ENCODE peak calls at places on chromosomes 12 and 14, in four cellular contexts. P is H9, T is IMR-90, U is mesendoderm. B is an unnamed sample.

GRCh38 chr12:2212971-2213869 is 160.4 kb downstream of the CACNA1C start:
- DNase-seq in P (no peak), T (no peak), U (peak), B (no peak)

GRCh38 chr12:68930178-68930577 is 2.8 kb downstream of the CPM start:
- DNase-seq in P (no peak), T (no peak), U (no peak), B (no peak)

GRCh38 chr12:15863258-15863835 is 18.8 kb upstream of the STRAP start:
- DNase-seq in P (no peak), T (peak), U (peak), B (no peak)

GRCh38 chr12:96862326-96862725 is 44.7 kb upstream of the NEDD1 start:
- DNase-seq in P (no peak), T (no peak), U (peak), B (no peak)

GRCh38 chr14:81164167-81164774 is 56.5 kb downstream of the GTF2A1 start:
- DNase-seq in P (peak), T (peak), U (peak), B (peak)

GRCh38 chr12:53508534-53509199 is 1.4 kb upstream of the NPFF start:
- DNase-seq in P (peak), T (peak), U (peak), B (peak)

GRCh38 chr12:6946033-6946919 is 2.5 kb downstream of the C12orf57 start:
- DNase-seq in P (peak), T (no peak), U (peak), B (peak)

GRCh38 chr12:45349911-45350310 is 134.0 kb downstream of the ANO6 start:
- DNase-seq in P (no peak), T (peak), U (no peak), B (no peak)

GRCh38 chr12:106508966-106509365 is 73.8 kb upstream of the RFX4 start:
- DNase-seq in P (no peak), T (peak), U (no peak), B (no peak)

GRCh38 chr14:93741556-93742210 is 46.6 kb downstream of the PRIMA1 start:
- DNase-seq in P (no peak), T (no peak), U (no peak), B (no peak)

DNA sequence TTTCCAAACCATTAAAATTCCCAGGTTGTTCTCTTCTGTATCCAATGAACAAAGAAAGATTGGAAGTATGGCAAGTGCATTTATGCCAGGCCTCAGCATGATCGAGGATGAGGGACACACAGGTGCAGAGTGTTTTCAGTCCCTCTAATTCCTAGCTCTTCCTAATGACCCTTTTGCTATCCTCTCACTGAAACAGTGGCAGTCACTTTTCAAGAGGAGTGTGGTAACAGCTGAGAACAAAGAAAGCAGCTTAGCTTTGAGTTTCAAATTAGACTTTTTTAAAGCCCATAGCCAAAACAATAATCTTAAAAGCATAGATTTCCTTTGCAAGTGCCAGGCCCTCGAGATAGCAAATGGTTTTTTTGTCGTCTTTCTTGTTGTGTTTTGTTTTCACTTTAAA is 110.8 kb downstream of the KCNH5 start:
- DNase-seq in P (no peak), T (no peak), U (no peak), B (no peak)
- H4K5ac ChIP-seq in P (no peak), T (no peak), U (no peak), B (no peak)

DNA sequence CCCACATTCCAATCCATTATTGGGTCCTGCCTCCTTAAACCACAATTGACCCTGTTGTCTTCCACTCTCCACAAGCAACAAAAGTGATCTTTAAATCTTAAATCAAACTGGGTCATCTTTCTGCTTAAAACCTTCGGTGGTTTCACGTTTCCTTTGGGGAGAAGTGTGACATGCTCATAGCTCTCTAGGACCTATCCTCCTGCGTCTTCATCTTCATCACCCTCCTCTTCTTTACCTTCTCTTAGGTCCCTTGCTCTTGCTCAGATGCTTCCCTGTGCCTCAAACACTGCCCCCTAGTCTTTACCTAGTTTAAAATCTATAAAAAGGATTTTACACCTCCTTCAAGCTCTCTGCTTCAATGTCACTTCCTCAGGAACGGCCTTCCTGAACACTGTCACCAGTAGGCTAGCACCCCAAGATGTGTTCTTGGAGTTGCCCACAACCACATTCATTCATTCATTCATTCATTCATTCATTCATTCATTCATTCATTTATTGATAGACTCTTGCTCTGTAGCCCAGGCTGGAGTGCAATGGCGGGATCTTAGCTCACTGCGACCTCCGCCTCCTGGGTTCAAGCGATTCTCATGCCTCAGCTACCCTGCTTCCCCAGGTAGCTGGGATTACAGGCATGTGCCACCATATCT is 46.8 kb downstream of the GALNT4 start:
- DNase-seq in P (no peak), T (no peak), U (no peak), B (no peak)
- H4K5ac ChIP-seq in P (no peak), T (no peak), U (no peak), B (no peak)

GRCh38 chr14:101707285-101707842 is 54.1 kb upstream of the PPP2R5C start:
- DNase-seq in P (peak), T (peak), U (peak), B (peak)

GRCh38 chr14:101707863-101708620 is 53.5 kb upstream of the PPP2R5C start:
- DNase-seq in P (peak), T (no peak), U (no peak), B (no peak)

GRCh38 chr14:101708853-101709532 is 52.5 kb upstream of the PPP2R5C start:
- DNase-seq in P (no peak), T (no peak), U (no peak), B (no peak)

GRCh38 chr14:101705733-101706508 is 55.6 kb upstream of the PPP2R5C start:
- DNase-seq in P (peak), T (no peak), U (peak), B (no peak)

DNA sequence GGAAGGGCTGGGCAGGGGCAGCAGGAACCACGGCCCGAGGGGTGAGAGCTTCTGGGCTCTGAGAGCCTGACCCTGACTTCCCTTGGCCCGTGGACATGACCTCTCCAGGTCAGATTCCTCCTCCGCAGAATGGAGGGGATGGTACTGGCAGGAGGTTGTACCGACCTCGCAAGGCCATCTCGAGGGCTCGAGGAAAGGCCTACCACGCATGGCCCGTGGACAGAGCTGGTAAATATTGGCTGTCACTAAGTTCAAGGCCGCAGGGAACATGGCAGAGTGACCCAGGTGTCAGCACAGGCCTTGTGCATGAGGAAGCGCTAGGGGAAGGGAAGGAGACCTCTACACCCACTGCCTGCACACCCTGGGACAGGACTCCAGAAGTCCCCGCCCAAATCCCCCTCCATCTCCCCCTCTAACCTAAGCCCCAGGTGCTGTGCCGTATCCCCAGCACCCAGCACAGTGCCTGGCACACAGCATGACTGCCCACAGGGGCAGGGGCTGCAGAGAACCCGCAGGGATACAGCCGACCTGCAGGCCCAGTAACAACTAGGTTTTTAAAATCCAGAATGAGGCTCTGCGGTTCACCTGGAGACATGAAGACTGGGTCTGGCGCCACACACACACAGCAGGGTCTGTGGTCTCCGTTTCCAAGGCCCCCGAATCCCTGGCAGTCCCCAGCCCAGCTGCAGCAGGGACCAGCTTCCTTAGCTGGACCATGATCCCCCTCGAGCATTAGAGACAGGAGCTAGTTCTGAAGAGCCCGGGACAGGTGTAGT is 54.8 kb upstream of the PPP2R5C start:
- DNase-seq in P (no peak), T (no peak), U (no peak), B (no peak)
- H4K5ac ChIP-seq in P (no peak), T (no peak), U (no peak), B (no peak)

DNA sequence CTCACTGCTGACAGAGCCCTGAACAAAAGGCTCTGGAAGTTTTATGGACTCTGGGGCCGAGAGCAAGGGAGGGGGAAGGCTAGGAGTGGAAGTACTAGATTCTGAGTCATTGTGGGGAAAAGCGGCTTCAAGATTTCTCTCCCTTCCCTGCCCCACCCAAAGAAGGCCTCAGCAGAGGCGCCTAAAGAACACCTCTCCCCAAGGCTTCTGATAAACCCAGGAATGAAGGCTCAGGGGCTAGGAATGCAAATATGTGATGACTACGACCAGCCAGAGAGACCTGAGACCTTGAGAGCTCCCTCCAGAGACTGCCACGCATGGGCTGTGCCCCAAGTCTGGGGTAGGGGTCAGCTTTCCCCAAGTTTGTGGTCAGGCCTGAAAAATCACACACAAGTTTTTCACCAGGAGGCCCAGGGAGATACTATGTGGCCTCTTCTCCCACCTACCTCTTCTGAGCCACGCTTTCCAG is 130.7 kb upstream of the HIF1A start:
- DNase-seq in P (no peak), T (peak), U (peak), B (no peak)
- H4K5ac ChIP-seq in P (no peak), T (peak), U (no peak), B (no peak)

DNA sequence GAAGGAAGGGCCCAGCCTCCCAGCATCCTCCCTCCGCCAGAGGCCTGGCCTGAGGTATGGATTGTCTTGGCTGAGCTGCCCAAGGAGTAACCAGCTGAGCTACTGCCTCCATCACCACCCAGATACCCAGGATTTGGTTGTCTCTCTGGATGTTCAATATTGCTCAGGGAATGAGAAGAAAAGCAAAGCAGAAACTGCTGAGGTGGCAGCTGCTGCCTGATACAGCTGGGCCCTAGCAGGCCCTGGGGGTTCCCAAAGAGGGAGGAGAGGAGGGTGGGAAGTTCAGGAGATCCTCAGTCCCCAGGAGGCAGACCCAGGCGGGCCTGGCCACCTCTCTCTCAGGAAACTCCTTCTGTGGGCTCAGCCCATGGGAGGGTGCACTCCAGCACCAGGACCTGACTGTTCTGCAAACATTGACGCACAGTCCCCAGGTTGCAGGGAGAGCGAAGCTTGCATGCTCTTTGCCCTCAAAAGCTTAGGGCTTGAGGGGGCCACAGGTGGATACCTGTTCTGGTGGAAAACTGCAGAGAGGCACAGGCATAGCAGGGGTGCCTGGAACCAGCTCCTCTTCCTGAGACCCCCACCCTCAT is 29.6 kb downstream of the IRF2BPL start:
- DNase-seq in P (no peak), T (no peak), U (no peak), B (no peak)
- H4K5ac ChIP-seq in P (no peak), T (no peak), U (no peak), B (no peak)

DNA sequence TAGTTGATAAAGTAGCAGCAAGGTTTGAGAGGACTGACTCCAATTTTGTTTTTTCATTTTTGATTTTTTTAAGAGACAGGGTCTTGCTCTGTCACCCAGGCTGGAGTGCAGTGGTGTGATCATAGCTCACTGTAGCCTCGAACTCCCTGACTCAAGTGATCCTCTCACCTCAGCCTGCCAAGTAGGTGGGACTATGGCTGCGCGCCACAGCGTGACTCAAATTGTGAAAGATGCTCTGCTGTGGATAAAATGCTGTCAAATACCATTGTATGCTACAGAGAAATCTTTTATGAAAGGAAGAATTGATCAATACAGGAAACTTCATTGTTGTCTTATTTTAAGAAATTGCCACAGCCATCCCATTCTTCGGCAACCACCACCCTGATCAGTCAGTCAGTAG is 48.3 kb downstream of the SCN8A start:
- DNase-seq in P (no peak), T (peak), U (no peak), B (no peak)
- H4K5ac ChIP-seq in P (no peak), T (no peak), U (no peak), B (no peak)

GRCh38 chr12:39723831-39724230 is 104.2 kb upstream of the ABCD2 start:
- DNase-seq in P (peak), T (no peak), U (peak), B (no peak)

DNA sequence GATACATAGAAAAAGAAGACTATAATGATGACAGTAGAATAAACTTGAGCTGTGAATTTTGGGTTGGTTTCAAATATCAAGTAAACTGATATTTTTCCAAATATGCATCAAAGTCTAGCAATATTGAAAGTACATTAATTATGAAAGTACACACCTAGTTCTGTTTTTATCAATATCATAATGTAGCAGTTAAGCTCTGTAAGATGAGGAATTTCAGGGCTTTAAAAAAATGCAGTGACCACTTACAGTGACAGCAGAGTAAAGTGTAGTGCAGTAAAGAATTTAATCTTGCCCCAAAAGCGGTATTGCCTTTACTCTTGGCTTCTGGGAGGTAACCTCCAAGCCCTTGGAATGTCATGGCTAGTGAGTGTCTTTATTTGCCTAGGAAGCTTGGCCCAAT is 102.9 kb upstream of the ABCD2 start:
- DNase-seq in P (no peak), T (no peak), U (no peak), B (no peak)
- H4K5ac ChIP-seq in P (no peak), T (no peak), U (no peak), B (no peak)

GRCh38 chr12:124972211-124972610 is 16.7 kb downstream of the DHX37 start:
- DNase-seq in P (no peak), T (no peak), U (no peak), B (no peak)

GRCh38 chr12:124976999-124977398 is 11.9 kb downstream of the DHX37 start:
- DNase-seq in P (no peak), T (no peak), U (no peak), B (no peak)

GRCh38 chr12:124971603-124972002 is 17.3 kb downstream of the DHX37 start:
- DNase-seq in P (no peak), T (no peak), U (no peak), B (no peak)

GRCh38 chr12:124979568-124979967 is 9.4 kb downstream of the DHX37 start:
- DNase-seq in P (peak), T (no peak), U (peak), B (no peak)

DNA sequence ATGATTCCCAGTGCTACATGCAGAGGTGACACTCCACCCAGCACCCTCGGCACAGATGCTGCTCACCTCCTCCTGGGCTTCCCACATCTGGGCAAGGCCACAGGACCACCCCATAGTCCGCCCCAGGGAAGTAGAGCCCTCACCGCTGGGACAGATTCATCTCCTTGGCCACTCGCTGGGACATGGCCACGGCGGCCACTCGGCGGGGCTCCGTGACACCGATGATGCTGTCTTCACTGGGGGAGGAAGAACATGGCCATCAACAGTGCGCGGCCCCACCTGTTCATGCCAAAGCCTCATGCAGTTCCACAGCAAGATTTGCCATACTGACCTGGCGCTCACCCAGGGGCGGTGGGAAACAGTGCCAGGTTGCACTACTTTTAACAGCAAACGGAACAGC is 13.7 kb downstream of the DHX37 start:
- DNase-seq in P (no peak), T (no peak), U (no peak), B (no peak)
- H4K5ac ChIP-seq in P (no peak), T (no peak), U (no peak), B (no peak)

GRCh38 chr14:70897475-70897874 is 9.8 kb upstream of the PCNX1 start:
- DNase-seq in P (no peak), T (peak), U (no peak), B (no peak)
- H4K5ac ChIP-seq in P (no peak), T (peak), U (no peak), B (no peak)

B was measured in H1.